ENCODE peak calls at places on chromosomes 6 and 20, in ten cellular contexts. U is fibroblast of pulmonary artery; I is Peyer's patch; J is hepatocyte; D is fibroblast of villous mesenchyme; N is A549; F is CD8-positive, alpha-beta T cell; E is transverse colon; L is dorsolateral prefrontal cortex; W is activated B cell treated with CpG ODN at 0.5 μM for 24 hours. R is an unnamed sample.

GRCh38 chr6:45696738-45697137 is 318.9 kb downstream of the CLIC5 start:
- DNase-seq in J (no peak), L (no peak), E (no peak), N (no peak), D (no peak), I (no peak), W (no peak), U (no peak), F (no peak), R (no peak)

GRCh38 chr6:139982652-139983051 is 608.2 kb upstream of the CITED2 start:
- DNase-seq in U (peak; percentile 72), J (no peak), I (no peak), W (no peak), L (no peak), F (no peak), N (no peak), D (peak; percentile 95), E (no peak), R (no peak)

GRCh38 chr20:50788045-50788867 is 6.6 kb upstream of the BCAS4 start:
- DNase-seq in U (peak; percentile 82), J (peak; percentile 73), L (peak; percentile 43), D (peak; percentile 87), N (peak; percentile 88), I (no peak), W (no peak), E (no peak), F (no peak), R (no peak)

GRCh38 chr20:58454460-58454859 is 60.7 kb downstream of the APCDD1L start:
- DNase-seq in D (no peak), E (no peak), L (no peak), I (no peak), U (no peak), J (no peak), F (no peak), N (no peak), W (no peak), R (no peak)

GRCh38 chr6:7770111-7770510 is 44.2 kb downstream of the BMP6 start:
- DNase-seq in W (no peak), N (no peak), F (no peak), E (no peak), I (no peak), U (no peak), J (no peak), L (no peak), D (no peak), R (no peak)

GRCh38 chr6:683742-684440 is 9.0 kb downstream of the EXOC2 start:
- DNase-seq in J (peak; percentile 83), W (no peak), D (peak; percentile 95), E (peak; percentile 21), L (no peak), I (no peak), U (peak; percentile 78), F (no peak), N (no peak), R (no peak)

GRCh38 chr20:64247970-64248841 is 7.3 kb upstream of the PCMTD2 start:
- DNase-seq in I (no peak), J (no peak), N (no peak), U (no peak), W (no peak), F (no peak), D (no peak), L (no peak), E (no peak), R (no peak)

GRCh38 chr20:31845300-31845863 is at the start of gene FOXS1:
- DNase-seq in I (no peak), F (no peak), N (no peak), E (no peak), L (no peak), D (peak; percentile 57), J (no peak), U (peak; percentile 42), W (no peak), R (no peak)

DNA sequence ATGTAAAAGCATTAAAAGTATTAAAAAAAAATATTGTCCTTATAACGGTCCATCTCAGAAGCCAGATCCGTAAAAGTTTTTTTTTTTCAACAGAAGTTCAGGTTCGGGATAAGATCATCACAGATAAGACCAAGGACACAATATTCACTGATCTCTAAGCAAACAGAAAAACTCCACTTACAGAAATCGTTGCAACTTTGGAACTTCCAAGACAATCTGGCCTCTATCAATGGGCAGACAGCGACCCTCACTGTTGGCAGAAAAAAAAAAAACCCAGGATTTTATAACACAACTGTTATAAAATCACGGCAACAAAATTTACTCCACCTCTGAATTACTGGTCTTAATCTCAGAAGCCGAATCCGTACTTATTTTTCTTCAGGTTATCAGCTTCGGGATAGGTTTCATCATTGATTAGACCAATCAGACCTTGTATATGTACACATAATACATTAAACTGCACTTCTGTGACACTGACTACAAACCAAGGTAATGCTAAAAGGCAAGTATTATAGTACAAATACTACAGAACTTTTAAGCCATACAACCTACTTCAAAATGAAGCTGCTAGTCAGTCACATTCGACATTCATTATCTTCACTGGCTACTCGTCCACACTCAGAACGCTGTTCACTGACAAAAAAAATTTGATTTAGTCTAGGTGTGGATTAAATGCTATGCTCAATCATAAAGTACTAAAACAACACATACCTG is 34.7 kb upstream of the SYNCRIP start:
- DNase-seq in W (no peak), U (peak; percentile 59), D (peak; percentile 52), I (no peak), L (no peak), F (no peak), J (peak; percentile 27), E (no peak), N (no peak), R (no peak)
- TF ChIP-seq CTCF in W (no peak), U (peak; percentile 25), D (peak; percentile 17), I (no peak), L (peak; percentile 57), F (no peak), J (peak; percentile 51), E (no peak), N (peak; percentile 15), R (peak; percentile 21)

GRCh38 chr6:100775667-100776066 is 105.5 kb downstream of the ASCC3 start:
- DNase-seq in N (no peak), D (peak; percentile 18), W (no peak), I (no peak), J (no peak), U (peak; percentile 31), F (no peak), E (no peak), L (no peak), R (no peak)
- TF ChIP-seq CTCF in N (no peak), D (peak; percentile 20), W (no peak), I (no peak), J (peak; percentile 45), U (peak; percentile 28), F (no peak), E (no peak), L (peak; percentile 31), R (peak; percentile 31)

GRCh38 chr6:17091122-17091521 is 10.7 kb upstream of the STMND1 start:
- DNase-seq in W (no peak), F (no peak), U (peak; percentile 33), J (no peak), L (no peak), N (no peak), D (no peak), E (no peak), I (no peak), R (no peak)

GRCh38 chr6:17098007-17098406 is 3.8 kb upstream of the STMND1 start:
- DNase-seq in F (no peak), E (no peak), J (no peak), D (no peak), I (no peak), U (no peak), L (no peak), N (no peak), W (no peak), R (no peak)

GRCh38 chr6:17096657-17097056 is 5.2 kb upstream of the STMND1 start:
- DNase-seq in U (no peak), W (no peak), D (no peak), L (no peak), F (no peak), E (no peak), J (peak; percentile 28), N (no peak), I (no peak), R (no peak)

GRCh38 chr6:17096076-17096475 is 5.8 kb upstream of the STMND1 start:
- DNase-seq in F (no peak), I (no peak), W (no peak), D (no peak), E (no peak), J (peak; percentile 13), L (no peak), U (no peak), N (no peak), R (no peak)

DNA sequence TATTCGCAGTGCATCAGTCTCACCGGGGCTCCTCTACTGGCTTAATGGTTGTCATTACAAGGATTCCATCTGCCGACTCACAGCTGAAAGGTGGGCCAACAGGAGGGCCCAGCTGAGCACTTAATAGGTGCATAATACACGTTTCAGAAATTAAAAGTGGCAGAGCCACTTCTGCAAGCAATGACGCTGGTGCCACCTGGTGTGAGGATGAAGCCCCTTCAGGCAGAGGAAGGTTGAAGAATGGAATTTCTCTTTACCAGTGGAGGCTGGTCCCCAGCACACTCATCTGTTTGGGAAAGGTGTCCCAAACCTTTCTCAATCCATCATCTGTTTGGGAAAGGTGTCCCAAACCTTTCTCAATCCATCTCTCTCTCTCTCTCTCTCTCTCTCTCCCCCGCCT is 8.2 kb upstream of the STMND1 start:
- DNase-seq in F (no peak), J (no peak), E (no peak), W (no peak), I (no peak), L (no peak), N (no peak), D (no peak), U (no peak), R (no peak)
- TF ChIP-seq CTCF in F (no peak), J (peak; percentile 30), E (no peak), W (no peak), I (no peak), L (peak; percentile 22), N (peak; percentile 23), D (peak; percentile 18), U (peak; percentile 13), R (peak; percentile 11)

GRCh38 chr6:170152111-170152926 is 138.6 kb downstream of the DLL1 start:
- DNase-seq in J (no peak), W (no peak), N (no peak), D (no peak), E (peak; percentile 76), L (peak; percentile 65), U (no peak), F (no peak), I (no peak), R (no peak)

GRCh38 chr6:170149681-170150589 is 140.9 kb downstream of the DLL1 start:
- DNase-seq in D (no peak), E (no peak), I (no peak), W (no peak), U (no peak), J (no peak), F (no peak), L (peak; percentile 11), N (no peak), R (no peak)

GRCh38 chr6:170148709-170149470 is 142.0 kb downstream of the DLL1 start:
- DNase-seq in D (no peak), E (no peak), I (no peak), U (no peak), J (no peak), F (no peak), N (no peak), W (no peak), L (peak; percentile 18), R (no peak)

GRCh38 chr6:170151235-170152110 is 139.4 kb downstream of the DLL1 start:
- DNase-seq in U (no peak), D (no peak), N (no peak), F (no peak), I (no peak), W (no peak), E (no peak), L (peak; percentile 44), J (no peak), R (no peak)

DNA sequence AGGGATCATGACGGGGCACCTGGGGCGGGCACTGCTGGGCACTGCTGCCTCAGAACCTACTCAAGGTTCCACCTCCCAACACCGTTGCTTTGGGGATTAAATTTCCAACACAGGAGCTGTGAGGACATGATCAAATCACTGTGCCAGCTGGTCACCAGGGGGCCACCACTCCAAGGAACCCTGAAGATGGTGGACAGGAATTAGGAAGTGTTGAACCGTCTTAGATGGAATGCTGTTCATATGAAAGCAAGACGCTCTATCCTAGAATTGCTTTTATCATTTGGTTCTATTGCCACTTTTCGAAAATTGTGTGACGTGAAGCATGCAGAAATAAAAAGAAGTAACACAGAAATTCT is 140.3 kb downstream of the DLL1 start:
- DNase-seq in D (no peak), J (no peak), U (peak; percentile 8), F (no peak), N (no peak), W (no peak), L (no peak), I (no peak), E (no peak), R (no peak)
- TF ChIP-seq CTCF in D (no peak), J (no peak), U (no peak), F (no peak), N (no peak), W (no peak), L (no peak), I (no peak), E (no peak), R (no peak)